ENCODE peak calls at places on chromosome 2, in ten cellular contexts. Z, O, N, M, W, J, G, B, S and Y are unnamed samples.

GRCh38 chr2:88053301-88053700 is 2.3 kb downstream of the KRCC1 start:
- DNase-seq in Z (peak), O (no peak), N (no peak), M (no peak), W (no peak), J (no peak), G (no peak), B (no peak), S (no peak), Y (no peak)

GRCh38 chr2:67503066-67503795 is 106.1 kb downstream of the ETAA1 start:
- DNase-seq in Z (peak), O (no peak), N (peak), M (no peak), W (no peak), J (peak), G (no peak), B (no peak), S (peak), Y (no peak)

GRCh38 chr2:203022751-203023150 is 8.1 kb downstream of the NBEAL1 start:
- DNase-seq in Z (peak), O (no peak), N (no peak), M (no peak), W (no peak), J (no peak), G (no peak), B (no peak), S (no peak), Y (no peak)

GRCh38 chr2:71306762-71307161 is 24.8 kb upstream of the ZNF638 start:
- DNase-seq in Z (peak), O (no peak), N (no peak), M (no peak), W (no peak), J (peak), G (no peak), B (no peak), S (no peak), Y (no peak)

GRCh38 chr2:227164745-227165350 is 424 bp downstream of the COL4A3 start:
- DNase-seq in Z (no peak), O (peak), N (peak), M (no peak), W (peak), J (no peak), G (peak), B (no peak), S (no peak), Y (no peak)

GRCh38 chr2:207791579-207792243 is 22.0 kb upstream of the FZD5 start:
- DNase-seq in Z (no peak), O (no peak), N (no peak), M (no peak), W (no peak), J (no peak), G (no peak), B (no peak), S (no peak), Y (no peak)

GRCh38 chr2:5465859-5466258 is 226.3 kb upstream of the SOX11 start:
- DNase-seq in Z (no peak), O (no peak), N (no peak), M (no peak), W (no peak), J (no peak), G (no peak), B (no peak), S (no peak), Y (no peak)

GRCh38 chr2:136234261-136234660 is 116.3 kb upstream of the CXCR4 start:
- DNase-seq in Z (no peak), O (no peak), N (no peak), M (no peak), W (no peak), J (no peak), G (no peak), B (no peak), S (no peak), Y (no peak)

GRCh38 chr2:29397039-29397438 is 281.8 kb downstream of the CLIP4 start:
- DNase-seq in Z (no peak), O (no peak), N (no peak), M (no peak), W (no peak), J (no peak), G (no peak), B (no peak), S (no peak), Y (no peak)

GRCh38 chr2:20327370-20327769 is 23.3 kb downstream of the PUM2 start:
- DNase-seq in Z (no peak), O (no peak), N (no peak), M (no peak), W (no peak), J (no peak), G (no peak), B (no peak), S (no peak), Y (no peak)
- H3K27ac ChIP-seq in Z (peak), O (no peak), N (peak), M (no peak), W (no peak), J (no peak), G (no peak), B (no peak), S (no peak), Y (no peak)

DNA sequence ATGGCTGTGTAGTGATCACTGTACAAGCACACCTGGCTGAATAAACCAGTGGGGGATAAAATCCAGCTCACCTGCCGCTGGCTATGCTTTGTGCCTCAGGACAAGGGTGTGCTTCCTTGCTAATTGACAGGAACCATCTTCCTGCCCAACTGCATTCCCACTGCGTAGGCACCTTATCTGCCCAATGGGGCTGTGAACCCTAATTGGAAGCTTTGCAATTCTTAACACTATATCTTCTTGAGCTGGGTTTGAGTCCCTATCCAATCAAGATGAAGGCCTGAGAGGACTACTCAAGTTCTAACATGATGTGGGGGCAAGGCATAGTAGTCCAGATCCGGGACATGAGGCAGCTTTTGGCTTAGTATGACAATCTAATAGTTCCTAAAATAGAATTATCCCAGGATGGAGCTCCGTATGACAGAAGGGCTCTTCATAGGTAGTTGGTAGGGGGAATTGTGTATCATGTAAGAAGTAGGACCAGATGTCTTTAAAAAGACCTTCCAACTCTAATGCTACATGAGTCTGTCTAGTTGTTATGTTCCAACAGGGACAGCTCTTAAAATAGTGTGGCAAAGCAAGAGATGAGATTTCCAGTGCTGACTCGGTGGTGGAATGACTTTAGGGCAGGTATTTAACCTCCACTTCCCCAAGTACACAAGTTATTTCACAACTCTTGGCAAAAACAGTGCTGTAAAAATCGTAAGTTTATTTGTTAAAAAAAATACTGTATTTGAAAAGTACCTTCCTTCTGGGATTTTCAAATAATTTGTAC is 2.3 kb upstream of the TMEM150A start:
- DNase-seq in Z (peak), O (no peak), N (no peak), M (no peak), W (no peak), J (no peak), G (no peak), B (no peak), S (no peak), Y (no peak)
- H3K4me3 ChIP-seq in Z (no peak), O (peak), N (no peak), M (no peak), W (no peak), J (no peak), G (no peak), B (no peak), S (no peak), Y (peak)

GRCh38 chr2:21098294-21098693 is 25.5 kb upstream of the TDRD15 start:
- DNase-seq in Z (no peak), O (no peak), N (no peak), M (no peak), W (no peak), J (no peak), G (no peak), B (no peak), S (no peak), Y (no peak)

GRCh38 chr2:21104030-21104660 is 19.6 kb upstream of the TDRD15 start:
- DNase-seq in Z (no peak), O (no peak), N (no peak), M (no peak), W (no peak), J (no peak), G (no peak), B (no peak), S (no peak), Y (no peak)

GRCh38 chr2:21102356-21102755 is 21.4 kb upstream of the TDRD15 start:
- DNase-seq in Z (no peak), O (no peak), N (no peak), M (no peak), W (no peak), J (no peak), G (no peak), B (no peak), S (no peak), Y (no peak)

GRCh38 chr2:21099281-21099907 is 24.4 kb upstream of the TDRD15 start:
- DNase-seq in Z (no peak), O (no peak), N (no peak), M (no peak), W (no peak), J (no peak), G (no peak), B (no peak), S (no peak), Y (no peak)

DNA sequence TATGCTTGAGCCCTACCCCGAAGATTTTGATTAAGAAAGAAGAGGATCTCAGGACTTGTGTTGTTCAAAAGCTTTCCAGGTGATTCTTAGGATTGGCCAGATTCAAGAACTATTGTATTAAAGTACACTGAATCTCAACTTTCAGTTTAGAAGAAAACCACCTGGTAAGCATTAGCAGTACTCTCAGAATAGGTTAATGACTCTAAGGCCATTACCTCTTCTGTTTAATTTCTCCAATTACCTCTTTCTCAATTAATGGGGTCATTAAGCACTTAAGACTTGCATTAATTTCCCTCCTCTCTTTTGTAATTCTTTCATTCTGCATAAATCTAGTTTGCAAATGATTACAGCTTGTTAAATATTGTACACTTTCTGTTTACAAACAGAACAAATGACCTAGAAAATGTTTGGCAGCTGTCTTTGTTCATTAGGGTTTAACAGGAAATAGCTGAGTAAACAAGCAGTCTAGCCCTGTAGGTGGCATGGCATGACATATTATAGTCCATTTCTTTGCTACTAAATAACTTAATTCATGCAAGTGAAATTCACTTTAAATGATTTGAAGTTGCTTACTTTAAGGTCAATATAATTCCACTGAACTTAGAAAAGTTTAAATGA is 20.4 kb upstream of the TDRD15 start:
- DNase-seq in Z (no peak), O (no peak), N (no peak), M (no peak), W (no peak), J (no peak), G (no peak), B (no peak), S (no peak), Y (no peak)
- TF ChIP-seq CTCF in Z (no peak), O (no peak), N (no peak), M (no peak), W (no peak), J (no peak), G (no peak), B (no peak), S (no peak), Y (no peak)

GRCh38 chr2:241265506-241265905 is 50.0 kb downstream of the HDLBP start:
- DNase-seq in Z (no peak), O (no peak), N (no peak), M (no peak), W (no peak), J (no peak), G (no peak), B (no peak), S (no peak), Y (no peak)

GRCh38 chr2:241261628-241262027 is 53.8 kb downstream of the HDLBP start:
- DNase-seq in Z (no peak), O (no peak), N (no peak), M (no peak), W (no peak), J (no peak), G (no peak), B (no peak), S (no peak), Y (no peak)

GRCh38 chr2:241260911-241261310 is 54.6 kb downstream of the HDLBP start:
- DNase-seq in Z (no peak), O (no peak), N (no peak), M (no peak), W (peak), J (no peak), G (no peak), B (no peak), S (no peak), Y (no peak)

GRCh38 chr2:241267249-241268067 is 48.0 kb downstream of the HDLBP start:
- DNase-seq in Z (no peak), O (no peak), N (no peak), M (no peak), W (no peak), J (no peak), G (no peak), B (no peak), S (no peak), Y (no peak)

GRCh38 chr2:241263061-241263460 is 52.4 kb downstream of the HDLBP start:
- DNase-seq in Z (no peak), O (no peak), N (no peak), M (no peak), W (peak), J (no peak), G (no peak), B (no peak), S (no peak), Y (no peak)
- H3K27ac ChIP-seq in Z (no peak), O (no peak), N (no peak), M (no peak), W (no peak), J (no peak), G (no peak), B (no peak), S (no peak), Y (no peak)

DNA sequence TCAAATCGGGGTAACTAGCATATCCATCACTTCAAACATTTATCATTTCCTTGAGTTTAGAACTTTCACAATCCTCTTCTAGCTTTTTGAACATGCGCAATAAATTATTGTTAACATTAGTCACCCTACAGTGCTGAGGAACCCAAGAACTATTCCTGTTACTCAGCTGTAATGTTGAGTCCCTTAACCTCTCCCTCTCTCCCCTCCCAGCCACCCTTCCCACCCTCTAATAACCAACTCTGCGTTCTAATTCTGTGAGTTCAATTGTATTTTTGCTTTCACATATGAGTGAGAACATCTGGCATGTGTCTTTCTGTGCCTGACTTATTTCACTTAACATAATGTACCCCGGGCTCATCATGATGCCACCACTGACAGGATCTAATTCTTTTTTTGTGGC is 78.6 kb upstream of the RANBP2 start:
- DNase-seq in Z (peak), O (no peak), N (peak), M (no peak), W (no peak), J (peak), G (no peak), B (no peak), S (peak), Y (no peak)
- H3K4me3 ChIP-seq in Z (no peak), O (no peak), N (no peak), M (no peak), W (no peak), J (no peak), G (no peak), B (no peak), S (peak), Y (no peak)

DNA sequence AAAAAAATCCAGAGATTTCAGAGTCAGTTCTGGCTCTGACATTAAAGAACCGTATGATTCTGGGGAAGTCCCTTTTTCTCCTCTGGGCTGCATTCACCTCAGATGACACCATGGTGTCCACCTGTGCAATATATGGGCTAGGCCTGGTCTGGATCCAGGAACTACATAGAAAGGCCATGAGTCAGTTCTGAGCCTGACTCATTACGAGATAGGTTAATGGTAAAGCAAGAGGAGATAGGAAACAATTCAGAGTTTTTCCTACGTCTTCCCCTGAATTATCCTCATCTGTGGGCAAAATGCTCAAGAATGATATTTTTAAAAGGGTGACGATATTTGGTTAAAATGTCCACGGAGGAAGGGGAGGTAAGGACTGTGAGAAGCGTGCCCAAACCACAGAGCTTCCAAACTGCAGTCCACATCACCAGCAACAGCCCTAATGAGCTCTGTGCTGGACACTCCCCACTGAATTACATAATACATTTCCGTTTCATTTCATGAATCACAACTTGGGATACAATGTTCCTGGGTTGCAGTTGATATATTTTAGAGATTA is 180.1 kb upstream of the OSR1 start:
- DNase-seq in Z (peak), O (no peak), N (peak), M (no peak), W (no peak), J (peak), G (no peak), B (peak), S (peak), Y (no peak)
- TF ChIP-seq CTCF in Z (no peak), O (no peak), N (no peak), M (no peak), W (no peak), J (no peak), G (no peak), B (no peak), S (no peak), Y (no peak)

DNA sequence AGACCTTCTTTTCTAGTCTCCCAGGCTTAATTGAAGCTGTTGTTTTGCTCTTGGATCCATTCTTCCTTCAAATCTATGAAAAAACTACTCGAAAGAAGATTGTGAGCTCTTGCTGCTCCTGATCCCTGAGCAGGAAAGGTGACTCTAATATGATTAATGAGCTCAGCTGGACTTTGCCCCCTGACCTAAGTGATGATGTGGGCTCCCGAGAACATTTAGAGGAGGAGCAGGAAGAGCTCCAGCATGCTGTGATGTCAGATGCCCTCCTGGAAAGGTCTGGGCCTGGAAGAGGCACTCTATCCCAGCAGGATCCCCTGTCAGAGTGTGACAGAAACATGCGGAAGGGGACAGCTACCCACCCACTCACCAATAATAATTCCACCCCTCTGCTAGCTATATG is 117.8 kb upstream of the PELI1 start:
- DNase-seq in Z (no peak), O (no peak), N (peak), M (no peak), W (no peak), J (no peak), G (no peak), B (no peak), S (no peak), Y (no peak)
- H3K27ac ChIP-seq in Z (no peak), O (no peak), N (no peak), M (peak), W (no peak), J (no peak), G (no peak), B (no peak), S (no peak), Y (no peak)

GRCh38 chr2:54557211-54557600 is 101.1 kb downstream of the SPTBN1 start:
- DNase-seq in Z (no peak), O (no peak), N (no peak), M (no peak), W (no peak), J (no peak), G (no peak), B (no peak), S (no peak), Y (no peak)
- H3K4me3 ChIP-seq in Z (peak), O (peak), N (peak), M (no peak), W (no peak), J (peak), G (no peak), B (peak), S (no peak), Y (peak)

GRCh38 chr2:234136461-234136860 is 86.0 kb downstream of the SPP2 start:
- DNase-seq in Z (no peak), O (no peak), N (peak), M (no peak), W (no peak), J (no peak), G (no peak), B (no peak), S (no peak), Y (no peak)
- TF ChIP-seq CTCF in Z (no peak), O (no peak), N (no peak), M (no peak), W (no peak), J (peak), G (no peak), B (no peak), S (no peak), Y (no peak)

GRCh38 chr2:113283704-113284284 is 5.1 kb upstream of the PAX8 start:
- DNase-seq in Z (peak), O (peak), N (peak), M (no peak), W (no peak), J (peak), G (peak), B (peak), S (peak), Y (peak)

GRCh38 chr2:113281920-113282746 is 3.4 kb upstream of the PAX8 start:
- DNase-seq in Z (peak), O (no peak), N (no peak), M (no peak), W (no peak), J (no peak), G (no peak), B (no peak), S (no peak), Y (no peak)

GRCh38 chr2:113282747-113283533 is 4.2 kb upstream of the PAX8 start:
- DNase-seq in Z (peak), O (peak), N (peak), M (peak), W (no peak), J (no peak), G (peak), B (peak), S (no peak), Y (no peak)

GRCh38 chr2:113284481-113284880 is 5.8 kb upstream of the PAX8 start:
- DNase-seq in Z (peak), O (no peak), N (peak), M (no peak), W (no peak), J (peak), G (no peak), B (no peak), S (no peak), Y (no peak)

DNA sequence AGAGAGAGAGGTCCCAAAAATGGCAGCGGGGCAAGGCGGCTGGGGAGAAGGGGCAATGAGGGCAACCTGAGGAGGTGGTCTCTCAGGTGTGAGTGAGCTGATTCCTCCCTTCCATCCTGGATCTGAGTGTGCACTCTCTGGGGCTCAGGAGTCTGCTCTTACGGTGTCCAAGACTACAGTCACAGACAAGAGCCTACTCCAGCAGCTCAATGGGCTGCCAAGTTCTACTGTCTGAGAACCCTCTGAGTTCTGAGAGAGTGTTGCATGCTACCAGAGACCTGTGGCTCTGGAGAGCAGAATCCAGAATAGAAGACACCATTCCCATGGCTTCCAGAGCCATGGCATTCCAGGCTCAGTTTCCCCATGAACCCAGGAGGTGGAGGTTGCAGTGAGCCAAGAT is 7.1 kb upstream of the PAX8 start:
- DNase-seq in Z (no peak), O (no peak), N (no peak), M (no peak), W (no peak), J (no peak), G (no peak), B (no peak), S (no peak), Y (no peak)
- H3K27ac ChIP-seq in Z (no peak), O (no peak), N (peak), M (no peak), W (no peak), J (no peak), G (no peak), B (peak), S (no peak), Y (no peak)